ENCODE peak calls at places on chromosomes 2 and 18, in five cellular contexts. One of them, this sample, is unnamed.

GRCh38 chr18:8800041-8800441 is 94.7 kb downstream of the MTCL1 start:
- DNase-seq in heart right ventricle: no peak
- DNase-seq in bronchial epithelial cell: no peak
- DNase-seq in HFFc6: no peak
- DNase-seq in upper lobe of right lung: no peak
- DNase-seq in this sample: no peak

GRCh38 chr2:177242136-177242987 is 22.2 kb downstream of the NFE2L2 start:
- DNase-seq in heart right ventricle: no peak
- DNase-seq in bronchial epithelial cell: peak
- DNase-seq in HFFc6: peak
- DNase-seq in upper lobe of right lung: no peak
- DNase-seq in this sample: no peak

GRCh38 chr18:22667616-22668422 is 250.1 kb upstream of the CTAGE1 start:
- DNase-seq in heart right ventricle: no peak
- DNase-seq in bronchial epithelial cell: peak
- DNase-seq in HFFc6: peak
- DNase-seq in upper lobe of right lung: no peak
- DNase-seq in this sample: no peak

GRCh38 chr18:78996741-78997490 is 17.3 kb downstream of the SALL3 start:
- DNase-seq in heart right ventricle: no peak
- DNase-seq in bronchial epithelial cell: no peak
- DNase-seq in HFFc6: no peak
- DNase-seq in upper lobe of right lung: no peak
- DNase-seq in this sample: peak

GRCh38 chr2:108803045-108803736 is 16.6 kb downstream of the CCDC138 start:
- DNase-seq in heart right ventricle: no peak
- DNase-seq in bronchial epithelial cell: no peak
- DNase-seq in HFFc6: no peak
- DNase-seq in upper lobe of right lung: no peak
- DNase-seq in this sample: no peak

GRCh38 chr2:62293490-62294212 is 97.7 kb downstream of the B3GNT2 start:
- DNase-seq in heart right ventricle: peak
- DNase-seq in bronchial epithelial cell: peak
- DNase-seq in HFFc6: no peak
- DNase-seq in upper lobe of right lung: peak
- DNase-seq in this sample: peak

GRCh38 chr2:154724194-154724797 is 25.8 kb downstream of the KCNJ3 start:
- DNase-seq in heart right ventricle: no peak
- DNase-seq in bronchial epithelial cell: no peak
- DNase-seq in HFFc6: no peak
- DNase-seq in upper lobe of right lung: no peak
- DNase-seq in this sample: no peak

GRCh38 chr2:85459771-85460170 is 41.3 kb downstream of the SH2D6 start:
- DNase-seq in heart right ventricle: no peak
- DNase-seq in bronchial epithelial cell: no peak
- DNase-seq in HFFc6: no peak
- DNase-seq in upper lobe of right lung: no peak
- DNase-seq in this sample: no peak

GRCh38 chr2:217837001-217837491 is 165.7 kb downstream of the TNS1 start:
- DNase-seq in heart right ventricle: peak
- DNase-seq in bronchial epithelial cell: no peak
- DNase-seq in HFFc6: peak
- DNase-seq in upper lobe of right lung: peak
- DNase-seq in this sample: no peak

GRCh38 chr2:42809876-42810125 is 17.4 kb upstream of the HAAO start:
- DNase-seq in heart right ventricle: peak
- DNase-seq in bronchial epithelial cell: no peak
- DNase-seq in HFFc6: peak
- DNase-seq in upper lobe of right lung: peak
- DNase-seq in this sample: no peak

GRCh38 chr18:47263197-47263827 is 11.9 kb upstream of the SKOR2 start:
- DNase-seq in heart right ventricle: no peak
- DNase-seq in bronchial epithelial cell: no peak
- DNase-seq in HFFc6: no peak
- DNase-seq in upper lobe of right lung: no peak
- DNase-seq in this sample: no peak
- TF ChIP-seq CTCF in heart right ventricle: peak
- TF ChIP-seq CTCF in bronchial epithelial cell: no peak
- TF ChIP-seq CTCF in HFFc6: no peak
- TF ChIP-seq CTCF in upper lobe of right lung: no peak
- TF ChIP-seq CTCF in this sample: no peak

GRCh38 chr2:60880988-60881932 is at the start of gene REL:
- DNase-seq in heart right ventricle: peak
- DNase-seq in bronchial epithelial cell: peak
- DNase-seq in HFFc6: peak
- DNase-seq in upper lobe of right lung: peak
- DNase-seq in this sample: peak
- TF ChIP-seq CTCF in heart right ventricle: peak
- TF ChIP-seq CTCF in bronchial epithelial cell: peak
- TF ChIP-seq CTCF in HFFc6: peak
- TF ChIP-seq CTCF in upper lobe of right lung: peak
- TF ChIP-seq CTCF in this sample: peak

DNA sequence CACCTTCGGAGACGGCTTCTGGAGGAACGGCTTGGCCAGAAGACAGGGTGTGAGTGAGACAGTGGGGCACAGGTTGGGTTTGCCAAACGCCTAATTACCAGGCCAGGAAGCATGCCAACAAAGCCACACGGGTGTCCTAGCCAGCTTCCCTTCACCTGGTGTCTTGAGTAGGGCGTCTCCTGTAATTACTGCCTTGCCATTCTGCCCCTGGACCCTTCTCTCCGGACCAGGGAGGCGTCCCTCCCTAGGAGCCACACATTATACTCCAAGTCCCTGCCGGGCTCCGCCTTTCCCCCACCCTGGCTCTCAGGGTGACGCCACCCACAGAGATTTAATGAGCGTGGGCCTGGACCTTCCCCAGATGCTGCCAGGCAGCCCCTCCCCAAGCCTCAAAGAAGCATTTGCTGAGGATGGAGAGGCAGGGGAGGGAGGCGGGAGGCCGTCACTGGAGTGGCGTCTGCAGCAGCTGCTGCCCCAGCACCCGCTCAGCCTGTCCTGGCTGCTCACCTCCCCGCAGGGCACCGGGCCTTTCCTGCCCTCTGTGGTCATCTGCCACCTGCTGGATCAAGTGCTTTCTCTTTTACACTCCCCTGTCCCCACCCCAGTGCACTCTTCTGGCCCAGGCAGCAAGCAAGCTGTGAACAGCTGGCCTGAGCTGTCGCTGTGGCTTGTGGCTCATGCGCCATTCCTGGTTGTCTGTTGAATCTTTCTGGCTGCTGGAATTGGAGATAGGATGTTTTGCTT is 20.7 kb downstream of the FOSL2 start:
- DNase-seq in heart right ventricle: no peak
- DNase-seq in bronchial epithelial cell: no peak
- DNase-seq in HFFc6: no peak
- DNase-seq in upper lobe of right lung: peak
- DNase-seq in this sample: peak
- TF ChIP-seq CTCF in heart right ventricle: peak
- TF ChIP-seq CTCF in bronchial epithelial cell: no peak
- TF ChIP-seq CTCF in HFFc6: peak
- TF ChIP-seq CTCF in upper lobe of right lung: no peak
- TF ChIP-seq CTCF in this sample: peak

GRCh38 chr18:5132987-5133386 is 64.1 kb downstream of the AKAIN1 start:
- DNase-seq in heart right ventricle: no peak
- DNase-seq in bronchial epithelial cell: no peak
- DNase-seq in HFFc6: no peak
- DNase-seq in upper lobe of right lung: no peak
- DNase-seq in this sample: no peak
- TF ChIP-seq CTCF in heart right ventricle: no peak
- TF ChIP-seq CTCF in bronchial epithelial cell: no peak
- TF ChIP-seq CTCF in HFFc6: no peak
- TF ChIP-seq CTCF in upper lobe of right lung: no peak
- TF ChIP-seq CTCF in this sample: no peak

GRCh38 chr2:31413025-31413424 is 1.5 kb downstream of the XDH start:
- DNase-seq in heart right ventricle: no peak
- DNase-seq in bronchial epithelial cell: peak
- DNase-seq in HFFc6: peak
- DNase-seq in upper lobe of right lung: no peak
- DNase-seq in this sample: no peak

GRCh38 chr2:31414601-31415241 is at the start of gene XDH:
- DNase-seq in heart right ventricle: no peak
- DNase-seq in bronchial epithelial cell: peak
- DNase-seq in HFFc6: peak
- DNase-seq in upper lobe of right lung: no peak
- DNase-seq in this sample: no peak

GRCh38 chr2:31411771-31412170 is 2.8 kb downstream of the XDH start:
- DNase-seq in heart right ventricle: no peak
- DNase-seq in bronchial epithelial cell: peak
- DNase-seq in HFFc6: no peak
- DNase-seq in upper lobe of right lung: no peak
- DNase-seq in this sample: no peak

GRCh38 chr2:31415421-31415820 is 879 bp upstream of the XDH start:
- DNase-seq in heart right ventricle: no peak
- DNase-seq in bronchial epithelial cell: no peak
- DNase-seq in HFFc6: peak
- DNase-seq in upper lobe of right lung: no peak
- DNase-seq in this sample: no peak

DNA sequence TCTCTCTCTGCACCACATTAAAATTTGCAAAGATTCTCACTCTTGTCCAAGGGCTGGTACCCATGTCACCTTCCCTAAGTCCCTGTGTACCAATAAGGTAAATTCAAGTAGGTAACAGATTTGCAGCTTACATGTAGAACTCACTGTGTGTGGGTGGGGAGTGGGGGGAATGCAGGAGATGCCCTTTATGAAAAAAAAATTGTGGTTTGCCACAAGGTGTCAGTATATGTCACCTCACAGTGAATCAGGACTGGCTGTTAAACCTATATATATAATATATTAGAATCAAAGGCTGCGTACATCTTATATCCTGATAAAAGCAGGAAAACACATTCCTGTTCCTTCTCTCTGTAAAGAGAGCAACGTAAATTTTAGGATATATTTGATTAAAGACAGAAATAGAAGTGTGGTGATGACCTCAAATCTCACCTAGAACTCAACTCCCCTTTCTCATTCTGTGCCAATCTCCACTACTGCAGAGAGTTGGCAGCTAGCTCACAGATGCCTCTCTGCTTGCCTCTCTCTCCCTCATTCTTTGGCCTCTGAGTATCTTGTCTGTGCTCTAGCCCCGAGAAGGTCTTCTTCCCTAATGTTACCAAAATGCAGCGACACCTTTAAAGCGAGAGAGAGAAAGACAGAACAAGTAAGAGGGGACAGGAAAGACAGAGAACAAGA is 529 bp downstream of the XDH start:
- DNase-seq in heart right ventricle: no peak
- DNase-seq in bronchial epithelial cell: peak
- DNase-seq in HFFc6: no peak
- DNase-seq in upper lobe of right lung: no peak
- DNase-seq in this sample: no peak
- TF ChIP-seq CTCF in heart right ventricle: peak
- TF ChIP-seq CTCF in bronchial epithelial cell: peak
- TF ChIP-seq CTCF in HFFc6: peak
- TF ChIP-seq CTCF in upper lobe of right lung: no peak
- TF ChIP-seq CTCF in this sample: no peak

GRCh38 chr2:122713800-122714199 is 958.3 kb downstream of the TSN start:
- DNase-seq in heart right ventricle: no peak
- DNase-seq in bronchial epithelial cell: no peak
- DNase-seq in HFFc6: no peak
- DNase-seq in upper lobe of right lung: no peak
- DNase-seq in this sample: no peak
- TF ChIP-seq CTCF in heart right ventricle: no peak
- TF ChIP-seq CTCF in bronchial epithelial cell: no peak
- TF ChIP-seq CTCF in HFFc6: no peak
- TF ChIP-seq CTCF in upper lobe of right lung: no peak
- TF ChIP-seq CTCF in this sample: no peak

GRCh38 chr2:26184555-26185303 is 11.8 kb downstream of the GAREM2 start:
- DNase-seq in heart right ventricle: peak
- DNase-seq in bronchial epithelial cell: peak
- DNase-seq in HFFc6: no peak
- DNase-seq in upper lobe of right lung: peak
- DNase-seq in this sample: peak
- TF ChIP-seq CTCF in heart right ventricle: peak
- TF ChIP-seq CTCF in bronchial epithelial cell: peak
- TF ChIP-seq CTCF in HFFc6: no peak
- TF ChIP-seq CTCF in upper lobe of right lung: peak
- TF ChIP-seq CTCF in this sample: peak

DNA sequence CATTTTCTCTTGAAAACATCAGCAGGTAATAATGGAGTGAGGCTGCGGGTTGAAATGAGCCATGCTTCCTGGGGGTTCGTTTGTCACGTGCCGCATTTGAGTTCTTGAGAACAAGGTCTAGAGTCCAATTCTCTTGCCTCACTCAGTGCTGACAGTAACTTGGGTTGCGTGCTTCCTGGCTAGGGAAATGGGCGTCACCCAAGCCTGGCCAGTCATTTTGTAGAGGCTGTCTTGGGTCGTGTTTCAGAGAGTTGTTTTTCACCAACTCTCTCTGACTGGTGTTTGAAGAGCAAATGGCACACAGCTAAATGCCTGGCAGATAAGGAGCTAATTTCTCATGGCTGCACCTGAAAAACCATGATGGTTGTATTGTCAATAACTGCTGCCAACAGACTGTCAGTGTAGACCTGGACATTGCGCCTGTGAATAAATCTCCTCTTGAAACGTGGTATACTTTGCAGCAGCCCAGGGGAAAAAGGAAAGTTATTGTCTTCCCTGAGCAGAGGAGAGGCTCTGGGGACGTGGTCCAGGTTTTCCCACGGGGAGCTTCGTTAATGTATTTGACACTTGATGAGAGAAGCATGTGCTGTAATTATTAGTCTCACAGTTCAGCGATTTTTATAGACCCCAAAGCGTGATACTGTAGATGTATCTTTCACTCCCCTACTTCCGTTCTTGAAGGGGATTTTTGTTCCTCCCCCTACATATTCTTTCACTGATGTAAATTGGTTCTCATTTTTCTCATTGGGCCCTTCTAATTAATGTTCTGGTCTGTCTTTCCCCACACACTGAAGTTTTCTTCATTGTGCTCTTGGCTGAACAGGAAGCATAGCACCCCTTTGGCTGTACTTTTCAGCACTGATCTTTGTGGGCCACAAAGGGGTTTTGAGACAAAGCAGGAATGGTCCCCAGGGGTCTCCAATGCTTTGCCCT is 196.1 kb downstream of the FHOD3 start:
- DNase-seq in heart right ventricle: peak
- DNase-seq in bronchial epithelial cell: no peak
- DNase-seq in HFFc6: no peak
- DNase-seq in upper lobe of right lung: no peak
- DNase-seq in this sample: no peak
- TF ChIP-seq CTCF in heart right ventricle: no peak
- TF ChIP-seq CTCF in bronchial epithelial cell: no peak
- TF ChIP-seq CTCF in HFFc6: no peak
- TF ChIP-seq CTCF in upper lobe of right lung: no peak
- TF ChIP-seq CTCF in this sample: no peak

GRCh38 chr2:199395311-199395710 is 62.4 kb downstream of the SATB2 start:
- DNase-seq in heart right ventricle: no peak
- DNase-seq in bronchial epithelial cell: no peak
- DNase-seq in HFFc6: no peak
- DNase-seq in upper lobe of right lung: no peak
- DNase-seq in this sample: no peak
- TF ChIP-seq CTCF in heart right ventricle: no peak
- TF ChIP-seq CTCF in bronchial epithelial cell: no peak
- TF ChIP-seq CTCF in HFFc6: no peak
- TF ChIP-seq CTCF in upper lobe of right lung: no peak
- TF ChIP-seq CTCF in this sample: no peak

This sample was measured in ovary.